ENCODE peak calls at places on chromosomes 16 and 17, in four cellular contexts. H is AG04450, U is cardiac muscle cell, X is WERI-Rb-1. O is an unnamed sample.

GRCh38 chr17:67500261-67500660 is 123.2 kb downstream of the PITPNC1 start:
- DNase-seq in H (no peak), U (no peak), X (no peak), O (no peak)

GRCh38 chr16:23365602-23366240 is 63.6 kb downstream of the SCNN1B start:
- DNase-seq in H (no peak), U (no peak), X (no peak), O (no peak)

GRCh38 chr17:3927628-3928010 is 11.4 kb upstream of the P2RX1 start:
- DNase-seq in H (no peak), U (peak), X (no peak), O (no peak)

GRCh38 chr17:1108560-1108809 is 71.3 kb downstream of the ABR start:
- DNase-seq in H (no peak), U (no peak), X (no peak), O (no peak)

GRCh38 chr16:50820225-50820624 is 78.3 kb downstream of the CYLD start:
- DNase-seq in H (no peak), U (no peak), X (no peak), O (no peak)

GRCh38 chr17:19389386-19389785 is 2.4 kb upstream of the MFAP4 start:
- DNase-seq in H (no peak), U (no peak), X (no peak), O (no peak)

GRCh38 chr17:58318627-58319180 is 9.9 kb downstream of the TSPOAP1 start:
- DNase-seq in H (no peak), U (no peak), X (no peak), O (no peak)

GRCh38 chr16:31010539-31010938 is at the start of gene STX1B:
- DNase-seq in H (no peak), U (peak), X (peak), O (no peak)

GRCh38 chr17:60585887-60586286 is 14.1 kb upstream of the PPM1D start:
- DNase-seq in H (no peak), U (no peak), X (no peak), O (no peak)

GRCh38 chr17:80980397-80981061 is 11.1 kb upstream of the CHMP6 start:
- DNase-seq in H (no peak), U (no peak), X (no peak), O (no peak)

GRCh38 chr16:53457670-53458069 is 23.4 kb downstream of the RBL2 start:
- DNase-seq in H (no peak), U (no peak), X (no peak), O (peak)

GRCh38 chr17:6948976-6949375 is 46.9 kb upstream of the ALOX12 start:
- DNase-seq in H (no peak), U (no peak), X (no peak), O (no peak)

GRCh38 chr16:61721561-61721960 is 314.7 kb downstream of the CDH8 start:
- DNase-seq in H (no peak), U (no peak), X (no peak), O (no peak)

GRCh38 chr17:31739300-31739699 is 119.7 kb downstream of the COPRS start:
- DNase-seq in H (peak), U (no peak), X (no peak), O (no peak)

GRCh38 chr16:68612996-68613395 is 32.1 kb upstream of the CDH3 start:
- DNase-seq in H (no peak), U (no peak), X (no peak), O (no peak)

GRCh38 chr17:68431661-68432071 is 25.6 kb downstream of the WIPI1 start:
- DNase-seq in H (no peak), U (peak), X (peak), O (no peak)

GRCh38 chr16:16120044-16120381 is 103.3 kb downstream of the ABCC6 start:
- DNase-seq in H (no peak), U (no peak), X (no peak), O (no peak)

GRCh38 chr16:89863741-89864391 is 9.5 kb upstream of the TCF25 start:
- DNase-seq in H (no peak), U (no peak), X (no peak), O (no peak)

GRCh38 chr16:27377666-27378485 is 24.1 kb upstream of the IL21R start:
- DNase-seq in H (no peak), U (no peak), X (no peak), O (peak)

GRCh38 chr17:80475949-80476876 is at the start of gene NPTX1:
- DNase-seq in H (no peak), U (peak), X (peak), O (no peak)

GRCh38 chr17:29342148-29342765 is 47.9 kb upstream of the TAOK1 start:
- DNase-seq in H (no peak), U (no peak), X (no peak), O (peak)

GRCh38 chr17:47707056-47707791 is 13.3 kb downstream of the TBKBP1 start:
- DNase-seq in H (no peak), U (no peak), X (no peak), O (peak)

GRCh38 chr16:57479043-57479421 is 7.3 kb downstream of the DOK4 start:
- DNase-seq in H (no peak), U (no peak), X (no peak), O (no peak)

GRCh38 chr17:78609198-78609597 is 32.0 kb upstream of the DNAH17 start:
- DNase-seq in H (no peak), U (no peak), X (no peak), O (no peak)

GRCh38 chr17:28524476-28525415 is 18.6 kb downstream of the FOXN1 start:
- DNase-seq in H (peak), U (peak), X (no peak), O (no peak)

GRCh38 chr17:66309793-66310192 is 7.4 kb downstream of the PRKCA start:
- DNase-seq in H (no peak), U (peak), X (no peak), O (no peak)

GRCh38 chr17:48997103-48997826 is at the start of gene IGF2BP1:
- DNase-seq in H (no peak), U (peak), X (peak), O (peak)

GRCh38 chr17:49224198-49224996 is 6.2 kb downstream of the PHOSPHO1 start:
- DNase-seq in H (no peak), U (peak), X (no peak), O (no peak)

GRCh38 chr16:30370444-30371247 is at the start of gene TBC1D10B:
- DNase-seq in H (peak), U (peak), X (peak), O (peak)

GRCh38 chr16:75029854-75030253 is 31.0 kb downstream of the ZNRF1 start:
- DNase-seq in H (peak), U (no peak), X (no peak), O (no peak)

GRCh38 chr16:4115209-4115940 is 867 bp downstream of the ADCY9 start:
- DNase-seq in H (peak), U (peak), X (peak), O (peak)

GRCh38 chr16:10987361-10988163 is 43.2 kb downstream of the CLEC16A start:
- DNase-seq in H (no peak), U (no peak), X (no peak), O (no peak)

GRCh38 chr16:2196162-2196980 is at the start of gene CASKIN1:
- DNase-seq in H (no peak), U (peak), X (no peak), O (no peak)

DNA sequence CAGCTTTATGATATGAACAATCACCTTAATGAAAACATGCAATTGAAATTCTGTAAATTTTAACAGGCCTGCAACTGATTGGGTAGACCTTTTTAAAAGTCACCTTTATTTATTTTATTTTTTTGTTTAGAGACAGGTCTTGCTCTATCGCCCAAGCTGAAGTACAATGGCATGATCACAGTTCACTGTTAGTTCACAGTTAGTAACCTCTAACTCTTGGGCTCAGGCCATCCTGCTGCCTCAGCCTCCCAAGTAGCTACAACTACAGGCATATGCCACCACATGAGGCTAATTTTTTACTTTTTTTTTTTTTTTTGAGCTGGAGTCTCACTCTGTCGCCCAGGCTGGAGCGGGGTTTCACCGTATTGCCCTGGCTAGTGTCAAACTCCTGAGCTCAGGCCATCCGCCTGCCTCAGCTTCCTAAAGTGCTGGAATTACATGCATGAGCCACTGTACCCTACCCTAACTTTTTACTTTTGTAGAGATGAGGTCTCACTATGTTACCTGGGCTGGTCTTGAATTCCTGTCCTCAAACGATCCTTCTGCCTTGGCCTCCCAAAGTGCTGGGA is 28.0 kb downstream of the AP1G1 start:
- DNase-seq in H (no peak), U (no peak), X (no peak), O (no peak)
- H3K4me3 ChIP-seq in H (no peak), U (no peak), X (no peak), O (no peak)

DNA sequence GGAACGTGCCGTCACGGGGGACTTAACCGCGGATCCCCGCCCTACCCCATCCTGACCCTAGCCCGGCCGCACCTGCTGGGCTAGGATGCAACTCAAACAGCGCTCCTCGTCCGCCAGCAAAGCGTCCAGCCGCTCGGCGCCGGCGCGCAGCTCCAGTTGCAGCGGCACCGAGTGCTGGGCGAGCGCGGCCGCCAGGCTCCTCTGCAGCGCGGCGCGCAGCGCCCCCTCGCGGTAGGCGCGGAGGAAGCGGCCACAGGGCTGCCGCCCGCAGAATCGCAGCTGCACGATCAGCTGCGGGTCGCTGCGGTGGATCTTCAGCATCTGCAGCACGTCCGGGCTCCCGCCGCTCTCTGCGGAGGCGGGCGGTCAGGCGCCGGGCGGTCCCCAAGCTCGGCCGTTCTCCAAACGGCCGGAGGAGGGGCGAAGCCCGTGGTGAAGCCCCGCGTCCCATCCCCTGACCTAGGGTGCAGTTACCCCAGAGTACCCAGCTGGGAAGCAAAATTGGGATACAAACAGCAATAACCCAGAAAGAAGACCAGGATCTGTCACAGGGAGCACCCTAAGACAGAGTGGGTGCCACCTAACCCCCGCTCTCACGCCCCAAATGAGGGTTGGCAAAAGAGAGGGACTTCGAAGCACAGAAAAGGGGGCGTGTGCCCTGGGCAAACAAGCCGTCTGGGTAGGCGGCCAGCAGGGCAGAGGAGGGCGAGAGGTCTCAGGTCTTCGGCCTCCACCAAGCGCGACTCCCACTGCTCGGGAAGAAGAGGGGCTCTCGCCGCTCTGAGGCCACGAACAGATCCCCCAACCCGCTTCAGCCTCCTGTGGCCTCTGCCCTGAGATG is 4.2 kb downstream of the TRADD start:
- DNase-seq in H (peak), U (peak), X (peak), O (peak)
- H3K4me3 ChIP-seq in H (peak), U (peak), X (peak), O (no peak)

DNA sequence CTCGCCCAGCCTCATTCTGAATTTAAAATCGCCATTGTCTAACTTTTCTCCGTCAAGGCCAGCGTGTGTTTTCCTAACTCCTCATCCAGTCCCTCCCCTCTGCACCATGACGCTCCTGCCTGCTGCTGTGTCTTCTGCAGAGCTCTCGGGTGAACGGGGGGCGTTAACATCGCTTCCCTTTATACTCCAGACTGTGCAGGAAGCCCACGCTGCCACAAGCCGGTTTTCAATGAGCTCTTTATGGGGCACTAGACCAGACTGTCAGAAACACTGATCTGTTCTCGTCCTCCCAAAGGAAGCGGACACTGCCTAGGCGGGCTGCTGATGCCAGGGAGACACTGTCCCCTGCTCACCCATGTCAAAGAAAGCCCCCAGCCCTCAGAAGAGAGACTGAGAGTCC is 13.3 kb downstream of the AANAT start:
- DNase-seq in H (no peak), U (peak), X (no peak), O (no peak)
- H3K4me3 ChIP-seq in H (no peak), U (no peak), X (no peak), O (no peak)

GRCh38 chr16:80993293-80993691 is 13.4 kb downstream of the CMC2 start:
- DNase-seq in H (peak), U (peak), X (no peak), O (no peak)
- H3K4me3 ChIP-seq in H (peak), U (no peak), X (no peak), O (no peak)

DNA sequence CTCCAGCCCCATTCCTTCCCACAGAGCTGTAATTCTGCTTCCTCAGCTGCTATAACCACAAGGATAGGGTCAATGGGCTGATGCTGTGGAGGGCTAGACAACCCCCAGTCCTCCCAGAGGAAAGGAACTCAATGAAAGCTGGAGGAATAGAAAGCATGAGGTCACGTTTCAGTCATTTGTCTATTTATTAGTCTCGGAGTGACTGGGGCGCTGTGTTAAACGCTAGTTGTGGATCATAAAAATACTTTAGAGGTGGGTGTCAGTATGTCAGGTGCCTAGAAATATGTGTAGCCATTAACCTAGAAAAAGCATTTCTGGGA is 791 bp upstream of the CCL3L1 start:
- DNase-seq in H (no peak), U (no peak), X (no peak), O (no peak)
- H3K4me3 ChIP-seq in H (no peak), U (no peak), X (no peak), O (no peak)

GRCh38 chr17:40145476-40145875 is 5.1 kb downstream of the CASC3 start:
- DNase-seq in H (no peak), U (no peak), X (no peak), O (no peak)
- H3K4me3 ChIP-seq in H (no peak), U (no peak), X (no peak), O (no peak)

GRCh38 chr17:76452102-76452645 is 778 bp downstream of the UBE2O start:
- DNase-seq in H (no peak), U (no peak), X (no peak), O (no peak)

GRCh38 chr17:76452646-76453430 is at the start of gene UBE2O:
- DNase-seq in H (no peak), U (peak), X (peak), O (peak)

GRCh38 chr17:76451480-76451879 is 1.5 kb downstream of the UBE2O start:
- DNase-seq in H (no peak), U (no peak), X (no peak), O (no peak)

GRCh38 chr17:76449126-76449525 is 3.8 kb downstream of the UBE2O start:
- DNase-seq in H (no peak), U (no peak), X (no peak), O (no peak)

GRCh38 chr17:76453431-76453743 is 435 bp upstream of the UBE2O start:
- DNase-seq in H (no peak), U (no peak), X (no peak), O (no peak)
- H3K4me3 ChIP-seq in H (no peak), U (no peak), X (no peak), O (peak)

DNA sequence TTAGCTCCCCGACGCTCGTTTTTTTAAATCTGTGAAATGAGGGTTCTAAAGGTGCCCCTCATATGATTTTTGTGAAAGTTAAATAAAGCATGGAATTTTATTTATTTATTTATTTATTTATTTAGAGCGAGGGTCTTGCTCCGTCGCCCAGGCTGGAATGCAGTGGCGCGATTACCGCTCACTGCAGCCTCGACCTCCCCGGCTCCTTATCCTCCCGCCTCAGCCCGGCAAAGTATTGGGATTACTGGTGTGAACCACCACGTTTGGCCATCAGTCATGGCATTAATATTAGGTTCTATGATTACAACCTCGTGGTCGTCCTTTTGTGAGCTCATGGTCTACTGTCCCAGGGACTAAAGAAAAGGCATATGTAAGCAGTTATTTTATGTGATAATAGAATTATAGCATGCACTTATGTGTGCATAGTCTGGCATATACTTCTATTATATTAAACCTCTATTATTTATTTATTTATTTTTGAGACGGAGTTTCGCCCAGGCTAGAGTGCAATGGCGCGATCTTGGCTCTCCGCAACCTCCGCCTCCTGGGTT is 557 bp upstream of the LUC7L start:
- DNase-seq in H (no peak), U (no peak), X (no peak), O (no peak)
- H3K4me3 ChIP-seq in H (peak), U (peak), X (peak), O (peak)

O was measured in HL-60.